ENCODE peak calls at places on chromosomes 12 and 14, in eight cellular contexts. One of them, this sample, is unnamed.

GRCh38 chr14:50666772-50667490 is 1.2 kb downstream of the SAV1 start:
- DNase-seq in left ventricle myocardium inferior: no peak
- DNase-seq in brain microvascular endothelial cell: peak; percentile 58
- DNase-seq in psoas muscle: peak; percentile 21
- DNase-seq in heart left ventricle: no peak
- DNase-seq in tibial nerve: no peak
- DNase-seq in ovary: peak; percentile 65
- DNase-seq in colonic mucosa: peak; percentile 45
- DNase-seq in this sample: no peak

GRCh38 chr12:50725011-50725899 is 38.6 kb upstream of the ATF1 start:
- DNase-seq in colonic mucosa: no peak
- DNase-seq in left ventricle myocardium inferior: no peak
- DNase-seq in tibial nerve: no peak
- DNase-seq in brain microvascular endothelial cell: no peak
- DNase-seq in psoas muscle: no peak
- DNase-seq in ovary: no peak
- DNase-seq in heart left ventricle: no peak
- DNase-seq in this sample: no peak

GRCh38 chr12:101877816-101878811 is 734 bp downstream of the DRAM1 start:
- DNase-seq in brain microvascular endothelial cell: no peak
- DNase-seq in left ventricle myocardium inferior: peak; percentile 22
- DNase-seq in ovary: peak; percentile 43
- DNase-seq in colonic mucosa: peak; percentile 36
- DNase-seq in tibial nerve: no peak
- DNase-seq in psoas muscle: peak; percentile 37
- DNase-seq in heart left ventricle: peak; percentile 29
- DNase-seq in this sample: no peak

GRCh38 chr12:46356655-46357437 is 15.7 kb downstream of the SLC38A2 start:
- DNase-seq in tibial nerve: no peak
- DNase-seq in left ventricle myocardium inferior: no peak
- DNase-seq in heart left ventricle: no peak
- DNase-seq in brain microvascular endothelial cell: peak; percentile 39
- DNase-seq in colonic mucosa: no peak
- DNase-seq in psoas muscle: no peak
- DNase-seq in ovary: no peak
- DNase-seq in this sample: no peak

GRCh38 chr12:43728117-43728516 is 30.5 kb downstream of the PUS7L start:
- DNase-seq in left ventricle myocardium inferior: no peak
- DNase-seq in heart left ventricle: no peak
- DNase-seq in colonic mucosa: no peak
- DNase-seq in brain microvascular endothelial cell: no peak
- DNase-seq in psoas muscle: no peak
- DNase-seq in tibial nerve: no peak
- DNase-seq in ovary: no peak
- DNase-seq in this sample: no peak

GRCh38 chr14:100979780-100980179 is 76.3 kb upstream of the RTL1 start:
- DNase-seq in colonic mucosa: no peak
- DNase-seq in heart left ventricle: no peak
- DNase-seq in psoas muscle: no peak
- DNase-seq in brain microvascular endothelial cell: peak; percentile 46
- DNase-seq in ovary: no peak
- DNase-seq in left ventricle myocardium inferior: no peak
- DNase-seq in tibial nerve: no peak
- DNase-seq in this sample: no peak

GRCh38 chr14:22314183-22314820 is 274.7 kb downstream of the DAD1 start:
- DNase-seq in left ventricle myocardium inferior: no peak
- DNase-seq in heart left ventricle: no peak
- DNase-seq in psoas muscle: no peak
- DNase-seq in colonic mucosa: peak; percentile 50
- DNase-seq in ovary: no peak
- DNase-seq in tibial nerve: no peak
- DNase-seq in brain microvascular endothelial cell: peak; percentile 63
- DNase-seq in this sample: no peak

GRCh38 chr14:89748004-89748403 is 206.5 kb downstream of the EFCAB11 start:
- DNase-seq in colonic mucosa: no peak
- DNase-seq in tibial nerve: no peak
- DNase-seq in brain microvascular endothelial cell: peak; percentile 42
- DNase-seq in left ventricle myocardium inferior: no peak
- DNase-seq in heart left ventricle: no peak
- DNase-seq in psoas muscle: no peak
- DNase-seq in ovary: no peak
- DNase-seq in this sample: no peak

GRCh38 chr12:77992760-77993159 is 162.1 kb downstream of the NAV3 start:
- DNase-seq in tibial nerve: no peak
- DNase-seq in psoas muscle: no peak
- DNase-seq in brain microvascular endothelial cell: no peak
- DNase-seq in left ventricle myocardium inferior: no peak
- DNase-seq in heart left ventricle: no peak
- DNase-seq in colonic mucosa: no peak
- DNase-seq in ovary: no peak
- DNase-seq in this sample: no peak

GRCh38 chr14:97723834-97724770 is 926.9 kb downstream of the VRK1 start:
- DNase-seq in colonic mucosa: no peak
- DNase-seq in left ventricle myocardium inferior: no peak
- DNase-seq in heart left ventricle: no peak
- DNase-seq in ovary: no peak
- DNase-seq in brain microvascular endothelial cell: no peak
- DNase-seq in tibial nerve: no peak
- DNase-seq in psoas muscle: no peak
- DNase-seq in this sample: no peak

GRCh38 chr12:63362166-63362565 is 211.2 kb upstream of the AVPR1A start:
- DNase-seq in tibial nerve: no peak
- DNase-seq in psoas muscle: no peak
- DNase-seq in left ventricle myocardium inferior: no peak
- DNase-seq in colonic mucosa: no peak
- DNase-seq in heart left ventricle: no peak
- DNase-seq in brain microvascular endothelial cell: no peak
- DNase-seq in ovary: no peak
- DNase-seq in this sample: no peak

GRCh38 chr12:27009926-27010325 is 4.3 kb downstream of the TM7SF3 start:
- DNase-seq in tibial nerve: no peak
- DNase-seq in brain microvascular endothelial cell: no peak
- DNase-seq in left ventricle myocardium inferior: no peak
- DNase-seq in colonic mucosa: no peak
- DNase-seq in heart left ventricle: no peak
- DNase-seq in psoas muscle: no peak
- DNase-seq in ovary: no peak
- DNase-seq in this sample: no peak

GRCh38 chr12:5478081-5478706 is 46.3 kb downstream of the NTF3 start:
- DNase-seq in ovary: no peak
- DNase-seq in left ventricle myocardium inferior: no peak
- DNase-seq in heart left ventricle: no peak
- DNase-seq in psoas muscle: no peak
- DNase-seq in brain microvascular endothelial cell: no peak
- DNase-seq in tibial nerve: no peak
- DNase-seq in colonic mucosa: no peak
- DNase-seq in this sample: no peak

GRCh38 chr12:58959639-58960300 is 39.5 kb upstream of the LRIG3 start:
- DNase-seq in brain microvascular endothelial cell: no peak
- DNase-seq in left ventricle myocardium inferior: no peak
- DNase-seq in psoas muscle: no peak
- DNase-seq in colonic mucosa: no peak
- DNase-seq in ovary: no peak
- DNase-seq in tibial nerve: no peak
- DNase-seq in heart left ventricle: no peak
- DNase-seq in this sample: no peak

GRCh38 chr12:60263146-60263545 is 667.3 kb downstream of the SLC16A7 start:
- DNase-seq in brain microvascular endothelial cell: no peak
- DNase-seq in colonic mucosa: no peak
- DNase-seq in heart left ventricle: no peak
- DNase-seq in tibial nerve: no peak
- DNase-seq in psoas muscle: no peak
- DNase-seq in left ventricle myocardium inferior: no peak
- DNase-seq in ovary: no peak
- DNase-seq in this sample: no peak

GRCh38 chr12:120125792-120126634 is 9.5 kb upstream of the RAB35 start:
- DNase-seq in psoas muscle: no peak
- DNase-seq in colonic mucosa: no peak
- DNase-seq in left ventricle myocardium inferior: no peak
- DNase-seq in tibial nerve: no peak
- DNase-seq in heart left ventricle: no peak
- DNase-seq in brain microvascular endothelial cell: no peak
- DNase-seq in ovary: no peak
- DNase-seq in this sample: no peak

DNA sequence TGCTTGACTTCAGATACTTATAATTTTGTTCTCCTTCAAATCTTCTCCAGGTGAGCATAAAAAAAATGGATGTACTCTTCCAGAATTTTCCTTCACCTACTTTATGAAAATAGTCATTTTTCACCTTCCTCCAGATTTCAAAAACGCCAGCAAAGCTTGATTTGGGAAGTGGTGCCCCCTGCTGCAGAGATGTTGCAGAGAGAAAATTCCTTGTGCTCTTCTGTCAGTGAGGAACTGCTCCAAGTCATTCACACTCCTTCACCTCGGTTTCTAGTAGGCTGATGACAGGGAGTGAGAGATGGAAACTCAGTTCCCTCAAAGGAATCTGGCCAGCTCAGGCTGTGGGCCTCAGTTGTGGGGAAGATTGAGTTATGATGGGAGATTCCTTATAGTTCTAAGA is 24.2 kb upstream of the RNASE3 start:
- DNase-seq in heart left ventricle: no peak
- DNase-seq in psoas muscle: no peak
- DNase-seq in tibial nerve: no peak
- DNase-seq in ovary: no peak
- DNase-seq in brain microvascular endothelial cell: peak; percentile 9
- DNase-seq in left ventricle myocardium inferior: no peak
- DNase-seq in colonic mucosa: no peak
- DNase-seq in this sample: no peak
- TF ChIP-seq CTCF in heart left ventricle: peak; percentile 47
- TF ChIP-seq CTCF in psoas muscle: no peak
- TF ChIP-seq CTCF in tibial nerve: peak; percentile 30
- TF ChIP-seq CTCF in ovary: no peak
- TF ChIP-seq CTCF in brain microvascular endothelial cell: peak; percentile 66
- TF ChIP-seq CTCF in left ventricle myocardium inferior: peak; percentile 49
- TF ChIP-seq CTCF in colonic mucosa: no peak
- TF ChIP-seq CTCF in this sample: peak; percentile 33

GRCh38 chr12:116508145-116509121 is 50.7 kb upstream of the MAP1LC3B2 start:
- DNase-seq in tibial nerve: no peak
- DNase-seq in brain microvascular endothelial cell: no peak
- DNase-seq in heart left ventricle: no peak
- DNase-seq in colonic mucosa: peak; percentile 60
- DNase-seq in ovary: peak; percentile 62
- DNase-seq in left ventricle myocardium inferior: peak; percentile 70
- DNase-seq in psoas muscle: peak; percentile 33
- DNase-seq in this sample: no peak
- H3K4me3 ChIP-seq in tibial nerve: peak overlapping the region; percentile 58
- H3K4me3 ChIP-seq in brain microvascular endothelial cell: peak overlapping the region; percentile 50
- H3K4me3 ChIP-seq in heart left ventricle: peak overlapping the region; percentile 42
- H3K4me3 ChIP-seq in colonic mucosa: peak overlapping the region; percentile 12
- H3K4me3 ChIP-seq in ovary: peak overlapping the region; percentile 37
- H3K4me3 ChIP-seq in left ventricle myocardium inferior: peak overlapping the region; percentile 65
- H3K4me3 ChIP-seq in psoas muscle: peak overlapping the region; percentile 50
- H3K4me3 ChIP-seq in this sample: peak overlapping the region; percentile 23

DNA sequence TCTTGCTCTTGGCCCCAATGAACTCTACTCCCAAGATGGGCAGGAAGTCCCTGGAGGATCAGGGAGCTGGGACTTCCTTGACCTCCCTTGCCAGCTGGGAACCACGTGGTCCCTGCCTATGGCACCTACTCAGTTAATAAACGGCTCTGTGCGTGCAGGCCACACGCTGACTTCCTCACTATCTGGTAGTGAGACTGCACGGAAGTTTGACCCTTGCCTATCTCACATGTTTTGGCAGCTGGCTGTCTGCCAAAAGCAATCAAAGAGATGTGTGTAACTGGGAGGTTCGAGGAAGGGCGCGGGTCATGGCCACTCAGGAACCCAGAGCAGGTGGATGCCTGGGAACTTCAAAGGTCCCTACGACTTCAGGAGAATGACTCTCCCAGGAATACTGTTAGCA is 57.9 kb downstream of the RFLNA start:
- DNase-seq in left ventricle myocardium inferior: peak; percentile 60
- DNase-seq in tibial nerve: no peak
- DNase-seq in heart left ventricle: no peak
- DNase-seq in brain microvascular endothelial cell: peak; percentile 31
- DNase-seq in ovary: no peak
- DNase-seq in psoas muscle: no peak
- DNase-seq in colonic mucosa: peak; percentile 93
- DNase-seq in this sample: no peak
- H3K36me3 ChIP-seq in left ventricle myocardium inferior: peaks cover 95% of the 10 kb centered on the region
- H3K36me3 ChIP-seq in tibial nerve: peaks cover 49% of the 10 kb centered on the region
- H3K36me3 ChIP-seq in heart left ventricle: peaks cover 99% of the 10 kb centered on the region
- H3K36me3 ChIP-seq in brain microvascular endothelial cell: peaks cover 97% of the 10 kb centered on the region
- H3K36me3 ChIP-seq in ovary: no peaks in the 10 kb centered on the region
- H3K36me3 ChIP-seq in psoas muscle: peaks cover 8% of the 10 kb centered on the region
- H3K36me3 ChIP-seq in colonic mucosa: no peaks in the 10 kb centered on the region
- H3K36me3 ChIP-seq in this sample: peaks cover 12% of the 10 kb centered on the region

DNA sequence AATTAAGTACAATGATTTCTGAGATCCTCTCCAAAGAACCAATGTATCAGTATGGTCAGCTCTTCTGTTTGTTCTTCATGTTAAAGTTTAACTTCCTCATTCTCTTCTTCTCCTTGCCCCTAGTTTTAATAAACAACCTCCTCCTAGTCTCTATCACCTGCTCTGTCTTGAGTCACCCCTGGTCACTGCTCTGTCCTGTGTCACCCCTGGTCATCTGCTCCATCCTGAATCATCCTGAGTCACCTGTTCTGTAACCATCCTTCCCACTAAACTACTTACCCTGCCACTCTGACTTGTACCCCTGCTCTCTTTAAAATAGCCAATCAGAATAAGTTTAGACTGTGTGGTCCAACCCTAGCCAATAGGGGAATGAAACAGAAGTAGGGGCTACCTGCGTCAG is 100.5 kb downstream of the ALG10B start:
- DNase-seq in psoas muscle: no peak
- DNase-seq in brain microvascular endothelial cell: no peak
- DNase-seq in heart left ventricle: no peak
- DNase-seq in left ventricle myocardium inferior: no peak
- DNase-seq in ovary: no peak
- DNase-seq in colonic mucosa: no peak
- DNase-seq in tibial nerve: no peak
- DNase-seq in this sample: no peak
- TF ChIP-seq CTCF in psoas muscle: no peak
- TF ChIP-seq CTCF in brain microvascular endothelial cell: no peak
- TF ChIP-seq CTCF in heart left ventricle: no peak
- TF ChIP-seq CTCF in left ventricle myocardium inferior: no peak
- TF ChIP-seq CTCF in ovary: no peak
- TF ChIP-seq CTCF in colonic mucosa: no peak
- TF ChIP-seq CTCF in tibial nerve: no peak
- TF ChIP-seq CTCF in this sample: no peak

DNA sequence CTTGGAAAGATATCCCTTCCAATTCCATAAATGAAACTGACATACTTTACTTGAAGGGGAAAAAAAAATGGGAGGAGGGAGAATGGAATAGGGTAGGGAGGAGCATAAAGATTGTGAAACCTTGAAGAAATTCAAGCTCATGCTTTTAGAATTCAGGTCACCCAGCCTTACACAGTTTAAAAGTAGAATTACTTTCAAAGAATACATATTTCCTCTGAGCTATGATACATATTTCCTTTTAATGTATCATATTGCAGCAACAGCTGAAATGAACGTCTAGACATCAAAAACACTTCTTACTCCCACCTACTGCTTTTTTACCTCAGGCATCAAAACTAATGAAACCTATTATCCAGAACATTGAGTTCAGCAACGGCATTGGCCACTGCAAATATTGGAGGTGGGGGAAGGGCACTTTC is 156.0 kb downstream of the MED13L start:
- DNase-seq in tibial nerve: no peak
- DNase-seq in ovary: no peak
- DNase-seq in colonic mucosa: no peak
- DNase-seq in left ventricle myocardium inferior: no peak
- DNase-seq in heart left ventricle: no peak
- DNase-seq in brain microvascular endothelial cell: no peak
- DNase-seq in psoas muscle: no peak
- DNase-seq in this sample: no peak
- H3K4me3 ChIP-seq in tibial nerve: no peak overlapping the region
- H3K4me3 ChIP-seq in ovary: no peak overlapping the region
- H3K4me3 ChIP-seq in colonic mucosa: no peak overlapping the region
- H3K4me3 ChIP-seq in left ventricle myocardium inferior: no peak overlapping the region
- H3K4me3 ChIP-seq in heart left ventricle: no peak overlapping the region
- H3K4me3 ChIP-seq in brain microvascular endothelial cell: peak overlapping the region; percentile 10
- H3K4me3 ChIP-seq in psoas muscle: peak overlapping the region; percentile 21
- H3K4me3 ChIP-seq in this sample: no peak overlapping the region

GRCh38 chr12:110023634-110024023 is 24.4 kb downstream of the ANKRD13A start:
- DNase-seq in brain microvascular endothelial cell: no peak
- DNase-seq in colonic mucosa: no peak
- DNase-seq in tibial nerve: no peak
- DNase-seq in psoas muscle: no peak
- DNase-seq in ovary: no peak
- DNase-seq in heart left ventricle: no peak
- DNase-seq in left ventricle myocardium inferior: no peak
- DNase-seq in this sample: no peak
- H3K36me3 ChIP-seq in brain microvascular endothelial cell: peaks cover 20% of the 10 kb centered on the region
- H3K36me3 ChIP-seq in colonic mucosa: no peaks in the 10 kb centered on the region
- H3K36me3 ChIP-seq in tibial nerve: peaks cover 18% of the 10 kb centered on the region
- H3K36me3 ChIP-seq in psoas muscle: peaks cover 10% of the 10 kb centered on the region
- H3K36me3 ChIP-seq in ovary: no peaks in the 10 kb centered on the region
- H3K36me3 ChIP-seq in heart left ventricle: peaks cover 71% of the 10 kb centered on the region
- H3K36me3 ChIP-seq in left ventricle myocardium inferior: peaks cover 64% of the 10 kb centered on the region
- H3K36me3 ChIP-seq in this sample: no peaks in the 10 kb centered on the region

This sample was measured in kidney epithelial cell.